ENCODE peak calls at places on chromosomes 12 and 14, in four cellular contexts. C is esophagus muscularis mucosa, F is prostate gland, U is Panc1. J is an unnamed sample.
A peak's percentile ranks its signal among the peaks of the same experiment; 100 is the strongest.

GRCh38 chr12:131521326-131521725 is 189.6 kb upstream of the SFSWAP start:
- DNase-seq in F (no peak), U (no peak), C (no peak), J (no peak)

GRCh38 chr14:101915871-101916815 is 48.2 kb upstream of the DYNC1H1 start:
- DNase-seq in F (no peak), U (no peak), C (no peak), J (no peak)

GRCh38 chr12:108565976-108566375 is 3.6 kb downstream of the ISCU start:
- DNase-seq in F (peak; percentile 54), C (peak; percentile 87), U (peak; percentile 66), J (peak; percentile 74)

GRCh38 chr14:94158239-94158888 is 15.8 kb upstream of the PPP4R4 start:
- DNase-seq in F (no peak), U (no peak), C (peak; percentile 60), J (no peak)

GRCh38 chr12:96419576-96420254 is 19.5 kb upstream of the CDK17 start:
- DNase-seq in U (no peak), C (no peak), F (no peak), J (no peak)

GRCh38 chr12:121767525-121768016 is 25.9 kb downstream of the RHOF start:
- DNase-seq in U (no peak), C (no peak), F (no peak), J (no peak)

GRCh38 chr12:15644700-15645099 is 144.5 kb downstream of the EPS8 start:
- DNase-seq in F (no peak), U (no peak), C (no peak), J (no peak)

GRCh38 chr12:121949643-121950397 is 31.4 kb downstream of the CFAP251 start:
- DNase-seq in F (no peak), U (no peak), C (no peak), J (no peak)

GRCh38 chr14:67881225-67881624 is 61.6 kb downstream of the RAD51B start:
- DNase-seq in C (no peak), F (no peak), U (no peak), J (no peak)

GRCh38 chr14:92440345-92441003 is 73.1 kb upstream of the RIN3 start:
- DNase-seq in F (no peak), C (no peak), U (no peak), J (no peak)

GRCh38 chr12:5661820-5662219 is 229.9 kb downstream of the NTF3 start:
- DNase-seq in C (no peak), U (no peak), F (no peak), J (no peak)

GRCh38 chr12:91419809-91420208 is 237.2 kb upstream of the DCN start:
- DNase-seq in U (no peak), C (no peak), F (no peak), J (no peak)

GRCh38 chr12:75862692-75863471 is 168.7 kb downstream of the PHLDA1 start:
- DNase-seq in U (peak; percentile 91), F (no peak), C (no peak), J (no peak)

GRCh38 chr12:116609715-116610114 is 50.5 kb downstream of the MAP1LC3B2 start:
- DNase-seq in U (no peak), C (no peak), F (no peak), J (no peak)

GRCh38 chr14:50829472-50830043 is 1.4 kb downstream of the NIN start:
- DNase-seq in C (peak; percentile 68), U (no peak), F (no peak), J (no peak)

GRCh38 chr12:104615048-104615561 is 158.4 kb downstream of the CHST11 start:
- DNase-seq in U (no peak), C (no peak), F (no peak), J (no peak)

GRCh38 chr12:118430516-118430915 is 54.2 kb downstream of the SUDS3 start:
- DNase-seq in F (no peak), C (no peak), U (no peak), J (no peak)

GRCh38 chr14:58281969-58282368 is 16.4 kb upstream of the ARID4A start:
- DNase-seq in C (no peak), U (no peak), F (no peak), J (no peak)

GRCh38 chr14:60510254-60510975 is 1.5 kb downstream of the SIX6 start:
- DNase-seq in F (no peak), U (no peak), C (no peak), J (no peak)

GRCh38 chr12:70609739-70610491 is 27.3 kb downstream of the PTPRB start:
- DNase-seq in U (no peak), C (no peak), F (peak; percentile 9), J (no peak)

GRCh38 chr12:52037248-52037861 is 13.9 kb upstream of the NR4A1 start:
- DNase-seq in U (no peak), C (no peak), F (no peak), J (peak; percentile 75)

GRCh38 chr14:30221546-30221945 is 293.9 kb upstream of the PRKD1 start:
- DNase-seq in F (no peak), C (no peak), U (no peak), J (no peak)

GRCh38 chr14:48333221-48333910 is 658.0 kb upstream of the MDGA2 start:
- DNase-seq in F (no peak), U (no peak), C (no peak), J (no peak)

GRCh38 chr12:124422142-124422569 is 127.3 kb downstream of the RFLNA start:
- DNase-seq in C (no peak), U (no peak), F (peak; percentile 85), J (peak; percentile 91)

DNA sequence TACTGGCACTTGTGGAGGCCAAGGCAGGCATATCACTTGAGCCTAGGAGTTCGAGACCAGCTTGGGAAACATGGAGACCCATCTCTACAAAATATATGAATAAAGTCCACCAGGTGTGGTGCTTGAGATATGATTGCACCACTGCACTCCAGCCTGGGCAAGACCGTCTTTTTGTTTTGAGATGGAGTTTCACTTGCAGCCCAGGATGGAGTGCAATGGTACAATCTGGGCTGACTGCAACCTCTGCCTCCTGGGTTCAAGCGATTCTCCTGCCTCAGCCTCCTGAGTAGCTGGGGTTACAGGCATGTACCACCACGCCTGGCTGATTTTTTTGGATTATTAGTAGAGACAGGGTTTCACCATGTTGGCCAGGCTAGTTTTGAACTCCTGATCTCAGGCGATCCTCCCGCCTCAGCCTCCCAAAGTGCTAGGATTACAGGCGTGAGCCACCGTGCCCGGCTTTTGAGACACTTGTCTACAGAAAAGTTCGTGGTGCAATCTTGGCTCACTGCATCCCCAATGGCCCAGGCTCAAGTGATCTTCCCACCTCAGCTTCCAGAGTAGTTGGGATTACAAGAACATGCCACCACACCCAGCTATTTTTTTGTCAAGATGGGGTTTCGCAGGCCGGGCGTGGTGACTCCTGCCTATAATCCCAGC is 16.3 kb upstream of the ATP5F1B start:
- DNase-seq in F (no peak), C (no peak), U (no peak), J (no peak)
- TF ChIP-seq POLR2AphosphoS5 in F (no peak), C (peak; percentile 2), U (peak; percentile 70), J (no peak)

GRCh38 chr14:32368107-32368506 is 39.0 kb downstream of the AKAP6 start:
- DNase-seq in C (no peak), U (no peak), F (no peak), J (no peak)
- H3K4me1 ChIP-seq in C (peaks cover 25% of the 10 kb centered on the region), U (no peaks in the 10 kb centered on the region), F (no peaks in the 10 kb centered on the region), J (peaks cover 8% of the 10 kb centered on the region)

GRCh38 chr12:47382305-47382704 is 302.5 kb upstream of the AMIGO2 start:
- DNase-seq in C (no peak), U (no peak), F (no peak), J (no peak)

GRCh38 chr12:47385587-47385986 is 305.8 kb upstream of the AMIGO2 start:
- DNase-seq in F (no peak), U (no peak), C (no peak), J (no peak)

GRCh38 chr12:47388712-47389111 is 309.0 kb upstream of the AMIGO2 start:
- DNase-seq in U (no peak), F (no peak), C (no peak), J (no peak)

GRCh38 chr12:47387991-47388390 is 308.2 kb upstream of the AMIGO2 start:
- DNase-seq in F (no peak), U (no peak), C (no peak), J (no peak)

GRCh38 chr12:47383942-47384341 is 304.2 kb upstream of the AMIGO2 start:
- DNase-seq in F (no peak), C (no peak), U (no peak), J (no peak)
- TF ChIP-seq POLR2AphosphoS5 in F (no peak), C (no peak), U (no peak), J (no peak)

GRCh38 chr12:57224973-57225679 is 4.4 kb upstream of the SHMT2 start:
- DNase-seq in C (no peak), F (no peak), U (no peak), J (no peak)
- H3K4me1 ChIP-seq in C (peaks cover 39% of the 10 kb centered on the region), F (peaks cover 3% of the 10 kb centered on the region), U (no peaks in the 10 kb centered on the region), J (no peaks in the 10 kb centered on the region)

DNA sequence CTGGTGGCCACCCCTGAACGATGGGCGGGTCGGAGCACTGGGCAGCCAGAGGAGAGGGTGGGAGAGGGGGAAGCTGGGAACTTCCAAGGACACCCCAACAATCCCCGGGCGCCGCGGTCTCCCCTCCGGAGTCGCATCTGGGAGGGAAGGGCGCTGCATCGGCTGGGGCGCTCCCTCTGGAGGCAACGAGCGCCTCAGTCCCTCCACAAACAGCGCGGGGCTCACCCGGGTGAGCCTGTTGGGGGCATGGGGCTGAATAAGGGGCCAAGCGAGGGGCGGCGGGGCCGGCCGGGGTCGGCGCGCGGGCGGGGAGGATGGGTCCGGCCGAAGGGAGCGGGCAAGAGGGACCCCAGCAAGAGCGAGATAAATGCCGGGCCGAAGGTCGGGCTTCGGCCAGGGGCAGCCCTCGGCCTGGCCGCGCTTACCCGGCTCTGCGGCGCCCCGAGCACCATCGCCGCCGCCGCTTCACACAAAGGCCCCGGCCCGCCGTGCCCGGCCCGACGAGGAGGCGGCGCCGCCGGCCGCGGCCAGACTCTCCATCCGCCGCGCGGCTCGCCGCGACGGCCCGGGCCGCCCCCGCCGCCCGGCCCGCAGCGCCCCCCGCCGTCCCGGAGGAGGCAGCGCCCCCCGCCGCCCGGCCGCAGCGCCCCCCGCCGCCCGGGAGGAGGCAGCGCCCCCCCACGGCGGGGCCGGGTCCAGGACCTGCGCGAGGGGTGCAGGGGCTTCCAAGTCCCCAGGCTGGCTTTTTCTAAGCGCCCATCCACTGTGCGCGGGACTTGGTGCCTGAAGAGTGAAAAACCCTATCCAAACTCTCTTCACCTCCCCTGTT is at the start of gene ZBTB39:
- DNase-seq in U (no peak), F (peak; percentile 32), C (no peak), J (no peak)
- TF ChIP-seq POLR2AphosphoS5 in U (no peak), F (no peak), C (peak; percentile 18), J (no peak)